ENCODE peak calls at places on chromosomes 13 and 19, in six cellular contexts. P is K562, U is tibial nerve, Y is body of pancreas, F is glutamatergic neuron, X is WTC11. K is an unnamed sample.
A peak's percentile ranks its signal among the peaks of the same experiment; 100 is the strongest.

GRCh38 chr13:100440756-100441421 is 147.7 kb downstream of the GGACT start:
- DNase-seq in P (no peak), U (no peak), Y (no peak), F (no peak), X (no peak), K (no peak)

GRCh38 chr13:66489586-66489985 is 740.5 kb downstream of the PCDH9 start:
- DNase-seq in P (no peak), U (no peak), Y (no peak), F (no peak), X (no peak), K (no peak)

GRCh38 chr13:64801768-64802167 is 2428.4 kb downstream of the PCDH9 start:
- DNase-seq in P (no peak), U (no peak), Y (no peak), F (no peak), X (no peak), K (no peak)

GRCh38 chr13:99050983-99051488 is 73.2 kb upstream of the DOCK9 start:
- DNase-seq in P (no peak), U (no peak), Y (no peak), F (no peak), X (no peak), K (no peak)

GRCh38 chr13:101711307-101712025 is 259.0 kb downstream of the ITGBL1 start:
- DNase-seq in P (no peak), U (no peak), Y (no peak), F (no peak), X (no peak), K (no peak)

GRCh38 chr13:92719868-92720267 is 506.7 kb upstream of the GPC6 start:
- DNase-seq in P (no peak), U (no peak), Y (no peak), F (no peak), X (peak; percentile 16), K (no peak)

GRCh38 chr19:3357731-3358391 is 8.5 kb upstream of the NFIC start:
- DNase-seq in P (peak; percentile 56), U (no peak), Y (no peak), F (no peak), X (no peak), K (no peak)

GRCh38 chr13:107138468-107138867 is 570.5 kb upstream of the ARGLU1 start:
- DNase-seq in P (no peak), U (no peak), Y (no peak), F (peak; percentile 23), X (no peak), K (no peak)

GRCh38 chr13:26601669-26602068 is 44.2 kb downstream of the WASF3 start:
- DNase-seq in P (no peak), U (no peak), Y (no peak), F (no peak), X (no peak), K (no peak)

GRCh38 chr13:50909605-50910482 is at the start of gene RNASEH2B:
- DNase-seq in P (peak; percentile 71), U (peak; percentile 30), Y (peak; percentile 66), F (peak; percentile 69), X (peak; percentile 67), K (peak; percentile 71)
- TF ChIP-seq CTCF in P (no peak), U (no peak), Y (no peak), F (no peak), X (no peak), K (no peak)

DNA sequence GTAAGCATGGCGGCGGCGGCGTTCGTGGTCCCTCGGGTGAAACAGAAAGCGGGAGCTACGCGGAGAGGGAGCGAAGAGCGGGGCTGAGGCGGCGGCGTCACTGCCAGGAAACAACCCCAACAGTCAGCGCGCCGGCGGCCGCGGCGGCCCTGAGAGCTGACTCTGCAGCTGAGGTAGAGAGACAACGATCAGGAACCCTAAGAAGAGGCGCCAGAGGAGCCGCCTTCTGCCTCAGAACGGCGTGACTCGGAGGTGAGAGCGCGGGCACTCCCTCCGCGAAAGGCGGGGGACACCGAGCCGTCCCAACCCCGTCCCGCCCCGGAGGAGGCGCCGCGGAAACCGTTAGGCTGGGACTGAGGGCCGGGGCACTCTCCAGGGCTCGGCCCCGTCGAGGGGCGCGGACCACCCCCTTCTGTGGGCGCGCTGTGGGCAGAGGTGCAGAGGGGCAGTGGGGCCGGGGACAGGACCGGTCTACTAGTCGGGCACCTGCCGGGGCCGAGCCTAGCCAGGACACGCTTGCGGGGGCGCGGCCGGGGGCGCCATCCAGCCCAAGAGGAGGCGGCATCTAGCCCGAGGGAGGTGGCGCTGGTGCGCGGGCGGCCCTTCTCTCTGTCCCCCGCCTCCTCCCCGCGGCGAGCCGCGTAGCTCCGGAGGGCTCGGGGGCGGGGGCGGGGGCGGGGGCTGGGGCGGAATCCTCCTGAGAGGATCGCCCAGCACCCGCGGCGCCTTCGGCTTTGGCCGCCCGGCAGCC is 389 bp downstream of the FNDC3A start:
- DNase-seq in P (peak; percentile 73), U (peak; percentile 61), Y (peak; percentile 89), F (peak; percentile 83), X (peak; percentile 80), K (peak; percentile 82)
- TF ChIP-seq CTCF in P (no peak), U (peak; percentile 39), Y (no peak), F (no peak), X (no peak), K (no peak)

GRCh38 chr19:15438577-15438976 is 11.2 kb downstream of the WIZ start:
- DNase-seq in P (no peak), U (no peak), Y (no peak), F (no peak), X (no peak), K (no peak)

GRCh38 chr19:15436826-15437110 is 13.0 kb downstream of the WIZ start:
- DNase-seq in P (no peak), U (no peak), Y (no peak), F (no peak), X (no peak), K (no peak)

GRCh38 chr19:15438124-15438496 is 11.6 kb downstream of the WIZ start:
- DNase-seq in P (no peak), U (no peak), Y (no peak), F (no peak), X (no peak), K (no peak)

GRCh38 chr19:15436012-15436825 is 13.5 kb downstream of the WIZ start:
- DNase-seq in P (peak; percentile 57), U (no peak), Y (no peak), F (no peak), X (no peak), K (no peak)

DNA sequence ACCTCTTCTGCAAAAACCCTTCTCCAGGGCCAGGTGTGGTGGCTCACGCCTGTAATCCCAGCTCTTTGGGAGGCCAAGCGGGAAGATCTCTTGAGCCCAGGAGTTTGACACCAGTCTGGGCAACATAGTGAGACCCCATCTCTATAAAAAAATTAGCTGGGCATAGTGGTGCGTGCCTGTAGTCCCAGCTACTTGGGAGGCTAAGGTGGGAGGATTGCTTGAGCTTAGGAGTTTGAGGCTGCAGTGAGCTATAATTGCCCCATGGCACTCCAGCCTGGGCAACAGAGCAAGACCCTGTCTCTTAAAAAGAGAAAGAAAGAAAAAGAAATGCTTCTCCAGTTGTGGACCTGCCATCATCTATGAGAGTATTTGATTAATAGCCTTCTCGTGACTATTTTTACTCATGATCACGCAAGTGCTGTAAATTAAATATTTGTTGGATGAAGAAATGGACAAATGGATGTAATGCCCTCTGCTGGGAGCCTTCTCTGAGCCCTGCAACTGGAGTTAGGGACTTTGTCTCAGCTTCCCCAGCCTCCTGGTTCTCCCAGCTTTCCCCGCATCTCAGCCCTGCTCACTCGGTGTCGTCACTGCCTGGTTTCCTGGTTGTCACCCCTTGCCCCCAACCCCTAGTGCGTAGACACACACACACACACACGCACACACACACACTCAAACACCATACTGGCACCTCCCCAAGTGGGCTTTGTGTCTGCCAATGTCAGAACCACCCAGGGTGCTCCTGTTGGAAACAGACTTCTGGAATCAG is 12.2 kb downstream of the WIZ start:
- DNase-seq in P (no peak), U (no peak), Y (no peak), F (no peak), X (no peak), K (no peak)
- TF ChIP-seq CTCF in P (no peak), U (no peak), Y (peak; percentile 30), F (no peak), X (no peak), K (no peak)

GRCh38 chr19:49801401-49801888 is 11.6 kb downstream of the FUZ start:
- DNase-seq in P (no peak), U (no peak), Y (no peak), F (no peak), X (no peak), K (no peak)
- TF ChIP-seq CTCF in P (no peak), U (no peak), Y (no peak), F (no peak), X (no peak), K (no peak)

DNA sequence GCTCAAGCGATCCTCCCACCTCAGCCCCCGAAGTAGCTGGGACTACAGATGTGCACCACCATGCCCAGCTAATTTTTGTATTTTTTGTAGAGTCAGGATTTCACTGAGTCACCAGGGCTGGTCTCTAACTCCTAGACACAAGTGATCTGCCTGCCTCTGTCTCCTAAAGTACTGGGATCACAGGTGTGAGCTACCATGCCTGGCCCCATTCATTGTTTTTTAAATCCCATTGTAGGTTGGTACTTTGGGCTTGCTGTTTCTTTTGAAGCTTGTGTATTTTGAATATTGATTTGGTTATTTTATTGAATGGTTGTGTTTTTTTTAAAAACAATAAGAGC is 26.7 kb downstream of the ZMYM2 start:
- DNase-seq in P (no peak), U (no peak), Y (no peak), F (no peak), X (no peak), K (no peak)
- TF ChIP-seq CTCF in P (no peak), U (no peak), Y (no peak), F (no peak), X (no peak), K (no peak)

DNA sequence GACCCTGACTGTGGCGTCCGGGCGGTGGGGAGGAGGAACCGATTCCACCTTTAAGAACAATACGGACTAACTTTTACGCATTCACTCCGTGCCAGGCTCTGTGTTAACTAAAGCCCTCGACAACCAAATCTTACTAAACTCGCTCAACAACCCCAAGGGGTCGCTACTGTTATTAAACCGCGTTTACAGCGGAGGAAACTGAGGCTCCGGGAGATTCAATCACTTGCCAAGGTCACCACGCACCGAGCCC is 1.2 kb downstream of the SAMD1 start:
- DNase-seq in P (no peak), U (no peak), Y (no peak), F (no peak), X (no peak), K (no peak)
- TF ChIP-seq CTCF in P (no peak), U (no peak), Y (no peak), F (peak; percentile 27), X (no peak), K (no peak)

K was measured in nephron progenitor cell.